ENCODE peak calls at places on chromosome 7, in seven cellular contexts. B is cardiac fibroblast, P is left lobe of liver, X is NCI-H1105, O is upper lobe of right lung, H is adrenal gland, L is brain microvascular endothelial cell. N is an unnamed sample.

GRCh38 chr7:46854958-46855473 is 726.9 kb downstream of the TNS3 start:
- DNase-seq in B (peak), O (no peak), H (no peak), X (no peak), P (no peak), L (peak), N (peak)

GRCh38 chr7:30965372-30965771 is 1.6 kb downstream of the GHRHR start:
- DNase-seq in L (no peak), P (no peak), O (no peak), H (no peak), X (no peak), B (no peak), N (no peak)

GRCh38 chr7:82164813-82165212 is 278.8 kb downstream of the CACNA2D1 start:
- DNase-seq in H (peak), P (no peak), O (no peak), B (peak), X (peak), L (peak), N (peak)

GRCh38 chr7:104123786-104124185 is 84.0 kb downstream of the ORC5 start:
- DNase-seq in B (peak), O (no peak), L (peak), P (no peak), H (no peak), X (no peak), N (no peak)

GRCh38 chr7:86534641-86535040 is 109.1 kb upstream of the GRM3 start:
- DNase-seq in H (no peak), O (no peak), X (no peak), L (no peak), P (no peak), B (no peak), N (no peak)

GRCh38 chr7:50962962-50963374 is 180.3 kb upstream of the GRB10 start:
- DNase-seq in H (peak), L (peak), X (peak), P (no peak), O (peak), B (peak), N (peak)

GRCh38 chr7:18829518-18830252 is 287.8 kb downstream of the TWIST1 start:
- DNase-seq in B (peak), L (peak), P (no peak), O (no peak), X (no peak), H (no peak), N (peak)

GRCh38 chr7:4683884-4684565 is 1.9 kb downstream of the FOXK1 start:
- DNase-seq in P (peak), B (peak), O (peak), X (no peak), L (peak), H (peak), N (peak)

GRCh38 chr7:118005021-118005420 is 131.8 kb upstream of the CTTNBP2 start:
- DNase-seq in B (no peak), H (no peak), X (peak), L (no peak), P (no peak), O (no peak), N (no peak)

GRCh38 chr7:126339813-126340212 is 912.9 kb downstream of the GRM8 start:
- DNase-seq in L (no peak), X (no peak), H (no peak), O (no peak), B (no peak), P (no peak), N (no peak)

GRCh38 chr7:12080006-12080405 is 131.1 kb upstream of the TMEM106B start:
- DNase-seq in B (no peak), H (no peak), P (no peak), O (no peak), X (no peak), L (no peak), N (no peak)

GRCh38 chr7:54932818-54933543 is 85.8 kb upstream of the EGFR start:
- DNase-seq in L (peak), X (peak), B (peak), P (peak), O (peak), H (peak), N (no peak)

GRCh38 chr7:152876749-152877148 is 117.2 kb downstream of the ACTR3B start:
- DNase-seq in L (no peak), P (no peak), H (no peak), X (no peak), B (no peak), O (peak), N (no peak)

GRCh38 chr7:151495360-151495759 is 24.3 kb downstream of the RHEB start:
- DNase-seq in L (no peak), O (no peak), X (no peak), B (no peak), P (no peak), H (no peak), N (no peak)

GRCh38 chr7:131232768-131233167 is 94.9 kb upstream of the MKLN1 start:
- DNase-seq in L (no peak), X (no peak), P (no peak), O (no peak), H (no peak), B (no peak), N (no peak)

N was measured in GM04503.